ENCODE peak calls at places on chromosomes 6 and 20, in seven cellular contexts. M is PC-3; I is neural progenitor cell; N is transverse colon; B is heart left ventricle; Y is CD4-positive, CD25-positive, alpha-beta regulatory T cell; D is fibroblast of lung. X is an unnamed sample. For H3K27me3, the result is how much of the 10 kb centered on the place peaks cover.

GRCh38 chr20:36866681-36867485 is 9.1 kb upstream of the TLDC2 start:
- DNase-seq in M (no peak), I (no peak), N (no peak), B (no peak), Y (no peak), D (no peak), X (peak)

GRCh38 chr6:108608453-108609275 is 47.9 kb downstream of the FOXO3 start:
- DNase-seq in M (peak), I (peak), N (no peak), B (no peak), Y (no peak), D (peak), X (peak)

GRCh38 chr6:79946773-79947190 is 571 bp downstream of the ELOVL4 start:
- DNase-seq in M (peak), I (peak), N (no peak), B (peak), Y (no peak), D (peak), X (peak)

GRCh38 chr20:43459022-43459942 is 1.6 kb downstream of the SRSF6 start:
- DNase-seq in M (no peak), I (peak), N (peak), B (no peak), Y (peak), D (peak), X (no peak)

GRCh38 chr6:77034161-77034560 is 429.1 kb downstream of the HTR1B start:
- DNase-seq in M (no peak), I (peak), N (no peak), B (no peak), Y (no peak), D (peak), X (peak)

GRCh38 chr20:10253750-10254149 is 35.1 kb downstream of the SNAP25 start:
- DNase-seq in M (no peak), I (no peak), N (no peak), B (no peak), Y (no peak), D (no peak), X (no peak)

GRCh38 chr6:131914967-131915751 is 36.0 kb downstream of the CCN2 start:
- DNase-seq in M (peak), I (peak), N (peak), B (peak), Y (no peak), D (peak), X (no peak)

GRCh38 chr6:163249651-163250101 is 164.8 kb upstream of the QKI start:
- DNase-seq in M (peak), I (no peak), N (no peak), B (no peak), Y (no peak), D (no peak), X (no peak)

GRCh38 chr6:148765878-148766808 is 19.3 kb downstream of the UST start:
- DNase-seq in M (no peak), I (no peak), N (no peak), B (no peak), Y (no peak), D (no peak), X (no peak)

GRCh38 chr6:114108119-114109002 is 137.4 kb upstream of the HDAC2 start:
- DNase-seq in M (peak), I (peak), N (peak), B (peak), Y (no peak), D (peak), X (peak)

GRCh38 chr6:149716584-149716983 is 1.3 kb downstream of the LATS1 start:
- DNase-seq in M (peak), I (peak), N (no peak), B (no peak), Y (no peak), D (no peak), X (peak)

GRCh38 chr6:66662196-66662595 is 955.2 kb upstream of the EYS start:
- DNase-seq in M (peak), I (peak), N (no peak), B (no peak), Y (no peak), D (peak), X (no peak)

GRCh38 chr6:127949251-127949650 is 48.4 kb upstream of the THEMIS start:
- DNase-seq in M (no peak), I (no peak), N (no peak), B (no peak), Y (no peak), D (no peak), X (no peak)

GRCh38 chr6:5550631-5551030 is 289.3 kb downstream of the FARS2 start:
- DNase-seq in M (no peak), I (no peak), N (no peak), B (no peak), Y (no peak), D (no peak), X (no peak)

GRCh38 chr20:14208956-14209355 is 128.5 kb downstream of the FLRT3 start:
- DNase-seq in M (no peak), I (no peak), N (no peak), B (no peak), Y (no peak), D (no peak), X (no peak)

GRCh38 chr6:6923605-6924004 is 184.2 kb upstream of the RREB1 start:
- DNase-seq in M (peak), I (no peak), N (no peak), B (no peak), Y (no peak), D (no peak), X (no peak)

GRCh38 chr6:131924881-131925474 is 26.2 kb downstream of the CCN2 start:
- DNase-seq in M (peak), I (peak), N (no peak), B (no peak), Y (no peak), D (peak), X (no peak)

GRCh38 chr6:97059473-97059872 is 134.9 kb downstream of the KLHL32 start:
- DNase-seq in M (peak), I (peak), N (no peak), B (no peak), Y (no peak), D (peak), X (peak)

GRCh38 chr20:37278966-37279590 is 10.4 kb upstream of the MANBAL start:
- DNase-seq in M (no peak), I (no peak), N (no peak), B (no peak), Y (no peak), D (no peak), X (no peak)

GRCh38 chr6:85362652-85363310 is 87.1 kb upstream of the NT5E start:
- DNase-seq in M (peak), I (no peak), N (no peak), B (no peak), Y (no peak), D (peak), X (no peak)

GRCh38 chr20:3777726-3778629 is 3.3 kb downstream of the SPEF1 start:
- DNase-seq in M (peak), I (peak), N (peak), B (peak), Y (peak), D (peak), X (peak)

GRCh38 chr6:103273048-103273447 is 1586.7 kb downstream of the HACE1 start:
- DNase-seq in M (peak), I (peak), N (no peak), B (no peak), Y (no peak), D (no peak), X (no peak)

GRCh38 chr6:102813489-102814275 is 1420.2 kb downstream of the GRIK2 start:
- DNase-seq in M (peak), I (no peak), N (no peak), B (no peak), Y (no peak), D (no peak), X (peak)

GRCh38 chr6:45900808-45901752 is 114.6 kb downstream of the CLIC5 start:
- DNase-seq in M (no peak), I (peak), N (no peak), B (no peak), Y (no peak), D (peak), X (no peak)

GRCh38 chr6:3520541-3521220 is 63.8 kb upstream of the SLC22A23 start:
- DNase-seq in M (no peak), I (no peak), N (no peak), B (no peak), Y (no peak), D (no peak), X (no peak)

GRCh38 chr6:146546440-146546839 is 2.8 kb downstream of the RAB32 start:
- DNase-seq in M (peak), I (no peak), N (no peak), B (no peak), Y (no peak), D (peak), X (peak)

GRCh38 chr6:105985816-105986632 is 100.1 kb upstream of the PRDM1 start:
- DNase-seq in M (no peak), I (peak), N (peak), B (peak), Y (no peak), D (no peak), X (peak)

GRCh38 chr6:27176096-27176495 is 71.4 kb upstream of the PRSS16 start:
- DNase-seq in M (no peak), I (no peak), N (no peak), B (no peak), Y (no peak), D (peak), X (no peak)

GRCh38 chr20:18734525-18735189 is 78.9 kb upstream of the SCP2D1 start:
- DNase-seq in M (no peak), I (no peak), N (no peak), B (no peak), Y (no peak), D (no peak), X (peak)

GRCh38 chr6:96058094-96058493 is 42.3 kb downstream of the FUT9 start:
- DNase-seq in M (no peak), I (peak), N (no peak), B (no peak), Y (no peak), D (no peak), X (no peak)

GRCh38 chr6:34922177-34922663 is 33.2 kb downstream of the ANKS1A start:
- DNase-seq in M (peak), I (no peak), N (no peak), B (no peak), Y (no peak), D (peak), X (no peak)

GRCh38 chr6:170108890-170109587 is 181.8 kb downstream of the DLL1 start:
- DNase-seq in M (no peak), I (no peak), N (no peak), B (no peak), Y (no peak), D (no peak), X (peak)

GRCh38 chr6:167703781-167704180 is 122.9 kb upstream of the AFDN start:
- DNase-seq in M (no peak), I (no peak), N (no peak), B (no peak), Y (no peak), D (no peak), X (no peak)

GRCh38 chr20:31260326-31260932 is 3.0 kb downstream of the DEFB115 start:
- DNase-seq in M (peak), I (no peak), N (no peak), B (no peak), Y (no peak), D (no peak), X (no peak)

GRCh38 chr6:136079701-136080565 is 170.2 kb downstream of the MTFR2 start:
- DNase-seq in M (no peak), I (no peak), N (no peak), B (peak), Y (no peak), D (no peak), X (no peak)

GRCh38 chr6:90095788-90096187 is 200.9 kb downstream of the BACH2 start:
- DNase-seq in M (no peak), I (no peak), N (no peak), B (no peak), Y (no peak), D (peak), X (no peak)

GRCh38 chr6:81875776-81876293 is 123.4 kb upstream of the TENT5A start:
- DNase-seq in M (no peak), I (no peak), N (no peak), B (no peak), Y (no peak), D (no peak), X (no peak)

GRCh38 chr6:397056-397455 is 5.5 kb downstream of the IRF4 start:
- DNase-seq in M (no peak), I (no peak), N (no peak), B (no peak), Y (no peak), D (no peak), X (peak)
- H3K27ac ChIP-seq in M (no peak), I (no peak), N (no peak), B (no peak), Y (peak), D (no peak), X (no peak)

GRCh38 chr20:63486300-63486855 is 12.5 kb downstream of the EEF1A2 start:
- DNase-seq in M (no peak), I (no peak), N (no peak), B (no peak), Y (no peak), D (no peak), X (no peak)
- H3K27me3 ChIP-seq in M (under half), I (half or more), N (half or more), B (under half), Y (under half), D (under half), X (under half)

DNA sequence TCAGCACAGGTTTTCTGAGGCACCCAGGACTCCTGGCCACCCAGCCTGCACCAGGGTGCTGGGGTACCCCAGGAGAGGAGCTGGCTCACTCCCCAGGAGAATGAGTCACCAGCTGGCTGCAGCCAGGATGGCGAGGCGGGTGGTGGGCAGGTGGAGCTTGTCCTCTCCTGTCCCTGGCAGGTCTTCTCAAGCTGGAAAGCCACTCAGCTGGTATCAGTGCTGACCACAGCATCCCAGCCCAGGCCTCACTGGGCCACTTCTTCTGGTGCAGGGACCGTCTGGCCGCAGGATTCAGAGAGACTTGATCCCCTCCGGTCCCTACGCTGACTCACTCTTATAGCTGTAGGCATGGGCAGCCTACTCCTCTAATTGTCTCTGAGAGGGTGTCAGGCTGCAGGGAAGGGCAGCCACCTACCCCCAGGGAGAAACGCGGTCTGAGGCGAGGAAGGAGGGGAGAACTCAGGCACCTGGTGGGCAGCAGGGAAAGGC is 22.2 kb downstream of the TFEB start:
- DNase-seq in M (peak), I (no peak), N (no peak), B (peak), Y (no peak), D (peak), X (peak)
- H3K27ac ChIP-seq in M (no peak), I (no peak), N (peak), B (peak), Y (no peak), D (no peak), X (no peak)

GRCh38 chr6:137490506-137490905 is 3.7 kb downstream of the OLIG3 start:
- DNase-seq in M (no peak), I (peak), N (no peak), B (no peak), Y (no peak), D (no peak), X (no peak)
- H3K27me3 ChIP-seq in M (under half), I (half or more), N (half or more), B (half or more), Y (half or more), D (half or more), X (half or more)

GRCh38 chr6:17417817-17418216 is 24.4 kb downstream of the CAP2 start:
- DNase-seq in M (peak), I (peak), N (no peak), B (no peak), Y (no peak), D (peak), X (peak)
- H3K27ac ChIP-seq in M (peak), I (no peak), N (peak), B (peak), Y (no peak), D (peak), X (peak)